ENCODE peak calls at places on chromosomes 13 and 19, in seven cellular contexts. W is ovary; Z is CD8-positive, alpha-beta memory T cell; B is dorsolateral prefrontal cortex; A is aorta; V is CD4-positive, alpha-beta T cell; K is heart left ventricle. U is an unnamed sample.

GRCh38 chr13:79935121-79935520 is 405.8 kb downstream of the SPRY2 start:
- DNase-seq in W (no peak), Z (no peak), B (no peak), A (no peak), V (no peak), K (no peak), U (no peak)

GRCh38 chr13:85798999-85799646 is at the start of gene SLITRK6:
- DNase-seq in W (no peak), Z (no peak), B (no peak), A (no peak), V (no peak), K (no peak), U (no peak)

GRCh38 chr13:49098198-49098597 is 121.9 kb upstream of the MLNR start:
- DNase-seq in W (no peak), Z (no peak), B (no peak), A (no peak), V (no peak), K (peak), U (no peak)

GRCh38 chr13:33260168-33261098 is 25.1 kb downstream of the STARD13 start:
- DNase-seq in W (no peak), Z (no peak), B (no peak), A (no peak), V (no peak), K (no peak), U (no peak)

GRCh38 chr19:40594657-40595077 is 6.5 kb upstream of the LTBP4 start:
- DNase-seq in W (no peak), Z (no peak), B (peak), A (no peak), V (no peak), K (no peak), U (no peak)

GRCh38 chr13:30051531-30052060 is 201.2 kb upstream of the UBL3 start:
- DNase-seq in W (no peak), Z (no peak), B (no peak), A (no peak), V (no peak), K (no peak), U (no peak)

GRCh38 chr13:39600766-39601165 is 2.2 kb downstream of the LHFPL6 start:
- DNase-seq in W (no peak), Z (no peak), B (no peak), A (peak), V (no peak), K (peak), U (peak)

GRCh38 chr19:4278460-4278901 is 585 bp upstream of the SHD start:
- DNase-seq in W (no peak), Z (no peak), B (no peak), A (no peak), V (no peak), K (no peak), U (no peak)

GRCh38 chr19:9863759-9864158 is 28.6 kb downstream of the PIN1 start:
- DNase-seq in W (no peak), Z (no peak), B (no peak), A (no peak), V (peak), K (no peak), U (no peak)

GRCh38 chr19:47330466-47330869 is 1.5 kb upstream of the C5AR2 start:
- DNase-seq in W (no peak), Z (no peak), B (no peak), A (no peak), V (no peak), K (no peak), U (no peak)

GRCh38 chr13:44031555-44031954 is 151.9 kb downstream of the LACC1 start:
- DNase-seq in W (no peak), Z (no peak), B (no peak), A (no peak), V (no peak), K (no peak), U (no peak)

GRCh38 chr19:40417714-40417996 is 4.5 kb upstream of the PRX start:
- DNase-seq in W (no peak), Z (no peak), B (no peak), A (no peak), V (no peak), K (no peak), U (no peak)

GRCh38 chr13:37531054-37531453 is 67.5 kb downstream of the POSTN start:
- DNase-seq in W (no peak), Z (no peak), B (no peak), A (no peak), V (no peak), K (no peak), U (no peak)

GRCh38 chr13:95494082-95494681 is 58.3 kb upstream of the CLDN10 start:
- DNase-seq in W (no peak), Z (no peak), B (no peak), A (no peak), V (no peak), K (no peak), U (no peak)

GRCh38 chr13:110023729-110024645 is 237.6 kb upstream of the IRS2 start:
- DNase-seq in W (peak), Z (no peak), B (no peak), A (peak), V (no peak), K (peak), U (no peak)

GRCh38 chr19:1481893-1482360 is 2.9 kb upstream of the C19orf25 start:
- DNase-seq in W (peak), Z (no peak), B (no peak), A (peak), V (no peak), K (no peak), U (no peak)

GRCh38 chr13:106905380-106906259 is 337.7 kb upstream of the ARGLU1 start:
- DNase-seq in W (no peak), Z (no peak), B (no peak), A (no peak), V (no peak), K (peak), U (no peak)

GRCh38 chr13:27117947-27118346 is 53.7 kb downstream of the USP12 start:
- DNase-seq in W (no peak), Z (no peak), B (no peak), A (no peak), V (no peak), K (no peak), U (no peak)

GRCh38 chr19:58372311-58373133 is 8.3 kb downstream of the ZNF837 start:
- DNase-seq in W (peak), Z (no peak), B (no peak), A (no peak), V (no peak), K (no peak), U (no peak)

GRCh38 chr13:96417956-96418355 is 328.0 kb downstream of the HS6ST3 start:
- DNase-seq in W (no peak), Z (no peak), B (no peak), A (no peak), V (no peak), K (no peak), U (no peak)

GRCh38 chr13:99371956-99372355 is 64.8 kb upstream of the GPR183 start:
- DNase-seq in W (no peak), Z (peak), B (no peak), A (no peak), V (peak), K (no peak), U (peak)

GRCh38 chr13:41544824-41545707 is 87.7 kb downstream of the RGCC start:
- DNase-seq in W (no peak), Z (no peak), B (no peak), A (no peak), V (no peak), K (no peak), U (no peak)

GRCh38 chr13:99657848-99658265 is 156.6 kb downstream of the TM9SF2 start:
- DNase-seq in W (peak), Z (peak), B (no peak), A (no peak), V (peak), K (peak), U (no peak)

GRCh38 chr19:37056776-37057175 is 21.5 kb upstream of the ZNF420 start:
- DNase-seq in W (no peak), Z (no peak), B (no peak), A (no peak), V (no peak), K (no peak), U (no peak)

GRCh38 chr13:45847554-45848224 is 3.9 kb downstream of the SIAH3 start:
- DNase-seq in W (no peak), Z (no peak), B (no peak), A (no peak), V (peak), K (no peak), U (no peak)

GRCh38 chr19:8320564-8321066 is 560 bp downstream of the NDUFA7 start:
- DNase-seq in W (no peak), Z (no peak), B (no peak), A (no peak), V (no peak), K (no peak), U (no peak)

GRCh38 chr19:58572026-58572817 is 913 bp downstream of the MZF1 start:
- DNase-seq in W (no peak), Z (no peak), B (no peak), A (peak), V (no peak), K (no peak), U (no peak)

GRCh38 chr13:27264181-27264580 is 6.4 kb upstream of the RASL11A start:
- DNase-seq in W (no peak), Z (no peak), B (peak), A (no peak), V (no peak), K (no peak), U (peak)

GRCh38 chr13:40920826-40921225 is 98.3 kb downstream of the ELF1 start:
- DNase-seq in W (no peak), Z (no peak), B (no peak), A (no peak), V (no peak), K (no peak), U (no peak)

GRCh38 chr13:114118763-114119123 is 13.7 kb downstream of the RASA3 start:
- DNase-seq in W (no peak), Z (no peak), B (no peak), A (peak), V (no peak), K (no peak), U (no peak)

GRCh38 chr19:18468930-18469244 is 31.0 kb upstream of the ISYNA1 start:
- DNase-seq in W (no peak), Z (no peak), B (no peak), A (no peak), V (no peak), K (no peak), U (no peak)
- H3K27ac ChIP-seq in W (no peak), Z (no peak), B (no peak), A (no peak), V (no peak), K (peak), U (no peak)

GRCh38 chr19:13100871-13101589 is 1.6 kb downstream of the LYL1 start:
- DNase-seq in W (no peak), Z (no peak), B (no peak), A (no peak), V (no peak), K (no peak), U (no peak)
- H3K27ac ChIP-seq in W (no peak), Z (peak), B (peak), A (no peak), V (peak), K (peak), U (peak)

DNA sequence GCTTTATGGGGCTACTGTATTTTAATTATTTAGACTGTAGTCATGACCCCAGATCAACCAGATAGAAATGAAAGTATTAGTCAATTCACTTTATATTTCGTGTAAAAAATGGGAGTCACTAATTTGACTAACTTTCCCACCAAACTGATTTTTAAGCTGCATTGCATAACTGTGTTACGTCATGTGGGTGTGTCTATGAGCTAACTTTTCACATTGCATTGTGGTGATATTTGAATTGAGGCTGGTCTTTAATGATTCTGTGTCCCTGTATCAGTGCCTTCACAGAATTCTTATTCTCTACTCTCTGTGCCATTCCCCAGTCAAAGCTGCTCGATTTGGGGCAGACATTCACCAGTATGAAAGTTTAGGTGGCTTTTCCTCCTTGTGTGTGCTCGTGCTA is 172.7 kb upstream of the MAB21L1 start:
- DNase-seq in W (no peak), Z (no peak), B (no peak), A (no peak), V (no peak), K (no peak), U (no peak)
- H3K27ac ChIP-seq in W (no peak), Z (no peak), B (no peak), A (no peak), V (no peak), K (no peak), U (no peak)

DNA sequence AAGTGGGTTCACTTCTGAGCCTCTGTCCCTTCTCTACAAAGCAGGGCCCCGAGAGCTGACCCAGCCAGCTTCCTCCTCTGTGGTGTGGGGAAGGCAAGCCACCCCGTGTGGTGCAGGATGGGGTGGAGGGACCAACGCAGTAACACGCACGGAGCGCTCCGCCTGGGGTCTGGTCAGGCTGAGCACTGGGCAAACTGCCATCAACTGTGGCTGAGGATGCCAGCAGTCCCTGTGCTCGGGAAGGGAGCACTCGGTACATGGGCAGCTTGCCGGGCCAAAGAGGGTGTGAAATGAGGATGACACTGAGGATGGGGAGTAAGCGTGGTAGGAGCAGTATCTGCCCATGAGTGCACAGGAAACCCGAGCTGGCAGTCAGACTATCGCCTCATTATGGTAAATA is 7.6 kb upstream of the GMIP start:
- DNase-seq in W (no peak), Z (no peak), B (peak), A (no peak), V (no peak), K (peak), U (peak)
- H3K27ac ChIP-seq in W (no peak), Z (no peak), B (peak), A (no peak), V (no peak), K (no peak), U (peak)

DNA sequence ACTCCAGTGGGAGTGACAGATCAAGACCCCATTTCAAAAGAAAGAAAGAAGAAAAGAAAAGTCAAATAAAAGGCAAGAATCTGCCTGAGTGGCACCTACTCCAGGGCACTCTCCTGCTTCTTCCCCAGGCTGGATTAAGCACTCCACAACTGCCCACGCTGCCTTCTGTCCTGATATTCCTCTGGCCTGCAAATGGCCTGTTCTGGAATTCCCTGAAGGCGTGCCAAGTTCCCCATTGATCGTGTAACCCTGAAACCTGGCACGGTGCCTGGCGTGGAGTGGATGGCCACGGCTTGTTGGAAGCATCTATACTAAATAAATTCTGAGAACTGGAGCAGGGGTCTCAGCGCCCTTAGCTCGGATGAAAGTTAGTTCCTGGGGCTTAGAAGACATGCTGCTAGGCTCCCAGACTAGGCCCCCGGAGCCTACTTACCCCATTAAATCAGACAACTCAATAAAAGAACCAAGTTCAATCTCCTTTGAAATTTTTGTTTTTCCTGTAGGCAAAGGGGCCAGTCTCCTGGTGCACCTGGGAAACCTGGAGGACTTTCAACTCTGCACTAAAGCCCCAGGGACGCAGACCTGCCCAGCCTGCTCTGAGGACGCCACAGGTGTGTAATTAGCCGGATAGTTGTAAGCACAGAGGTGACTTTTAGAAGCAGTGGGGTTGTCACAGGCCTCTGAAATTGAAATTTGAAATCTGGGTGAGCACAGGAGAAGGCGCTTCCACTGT is 21.9 kb downstream of the ANKRD27 start:
- DNase-seq in W (peak), Z (no peak), B (peak), A (peak), V (no peak), K (peak), U (no peak)
- H3K27ac ChIP-seq in W (no peak), Z (no peak), B (no peak), A (no peak), V (no peak), K (peak), U (no peak)